ENCODE peak calls at places on chromosomes 11 and 22, in ten cellular contexts. D is astrocyte of the spinal cord, O is HCT116, L is tibial nerve, C is cardiac fibroblast, Y is astrocyte of the cerebellum, R is lower leg skin, U is colonic mucosa, M is brain microvascular endothelial cell, X is tibial artery. N is an unnamed sample.

GRCh38 chr11:73314121-73314948 is 6.3 kb downstream of the ARHGEF17 start:
- DNase-seq in D (peak), O (no peak), L (no peak), C (peak), Y (no peak), R (no peak), U (no peak), M (peak), X (no peak), N (no peak)

GRCh38 chr11:75565221-75565814 is 3.3 kb downstream of the SERPINH1 start:
- DNase-seq in D (peak), O (no peak), L (no peak), C (peak), Y (no peak), R (peak), U (no peak), M (peak), X (peak), N (no peak)

GRCh38 chr11:84887055-84887629 is 740.0 kb downstream of the DLG2 start:
- DNase-seq in D (no peak), O (no peak), L (no peak), C (no peak), Y (no peak), R (no peak), U (no peak), M (no peak), X (no peak), N (no peak)

GRCh38 chr11:43578346-43579170 is 102.0 kb upstream of the HSD17B12 start:
- DNase-seq in D (peak), O (no peak), L (no peak), C (peak), Y (no peak), R (no peak), U (no peak), M (peak), X (no peak), N (no peak)

GRCh38 chr11:133821776-133822175 is 23.5 kb downstream of the SPATA19 start:
- DNase-seq in D (no peak), O (peak), L (no peak), C (peak), Y (no peak), R (no peak), U (peak), M (no peak), X (no peak), N (peak)

GRCh38 chr11:114301088-114301487 is 4.9 kb downstream of the NNMT start:
- DNase-seq in D (no peak), O (no peak), L (no peak), C (no peak), Y (no peak), R (no peak), U (no peak), M (no peak), X (no peak), N (no peak)

GRCh38 chr11:92461478-92461877 is 236.9 kb downstream of the FAT3 start:
- DNase-seq in D (no peak), O (no peak), L (no peak), C (no peak), Y (no peak), R (no peak), U (no peak), M (no peak), X (no peak), N (no peak)

GRCh38 chr22:46064966-46065666 is 85.2 kb upstream of the PPARA start:
- DNase-seq in D (peak), O (no peak), L (peak), C (no peak), Y (no peak), R (no peak), U (no peak), M (no peak), X (peak), N (no peak)

GRCh38 chr22:35539910-35540599 is 576 bp upstream of the RASD2 start:
- DNase-seq in D (no peak), O (no peak), L (no peak), C (peak), Y (no peak), R (no peak), U (peak), M (no peak), X (peak), N (peak)

GRCh38 chr11:124900464-124900863 is 2.8 kb upstream of the ROBO4 start:
- DNase-seq in D (peak), O (peak), L (no peak), C (peak), Y (peak), R (no peak), U (no peak), M (peak), X (peak), N (no peak)

GRCh38 chr11:3002346-3002745 is 10.2 kb upstream of the NAP1L4 start:
- DNase-seq in D (no peak), O (no peak), L (no peak), C (no peak), Y (no peak), R (no peak), U (no peak), M (no peak), X (no peak), N (no peak)

GRCh38 chr11:50186146-50186545 is 153.5 kb downstream of the OR4C45 start:
- DNase-seq in D (no peak), O (no peak), L (no peak), C (no peak), Y (no peak), R (no peak), U (no peak), M (no peak), X (no peak), N (no peak)

GRCh38 chr11:120839846-120840402 is 184.0 kb upstream of the TBCEL start:
- DNase-seq in D (no peak), O (no peak), L (no peak), C (no peak), Y (no peak), R (no peak), U (no peak), M (no peak), X (no peak), N (no peak)

GRCh38 chr11:62689421-62690183 is at the start of gene LRRN4CL:
- DNase-seq in D (peak), O (no peak), L (peak), C (peak), Y (peak), R (peak), U (peak), M (peak), X (peak), N (peak)

GRCh38 chr11:65429069-65429681 is 6.6 kb downstream of the NEAT1 start:
- DNase-seq in D (peak), O (no peak), L (no peak), C (peak), Y (no peak), R (no peak), U (peak), M (peak), X (peak), N (no peak)

GRCh38 chr11:75338516-75339218 is 12.8 kb downstream of the ARRB1 start:
- DNase-seq in D (no peak), O (no peak), L (no peak), C (no peak), Y (no peak), R (no peak), U (no peak), M (peak), X (no peak), N (no peak)

GRCh38 chr11:102476069-102476468 is 23.5 kb upstream of the TMEM123 start:
- DNase-seq in D (no peak), O (no peak), L (no peak), C (peak), Y (no peak), R (no peak), U (no peak), M (no peak), X (no peak), N (no peak)

GRCh38 chr11:86152006-86152862 is 83.3 kb upstream of the PICALM start:
- DNase-seq in D (peak), O (no peak), L (no peak), C (peak), Y (no peak), R (no peak), U (no peak), M (no peak), X (no peak), N (no peak)

GRCh38 chr22:36734171-36735058 is 30.9 kb upstream of the CACNG2 start:
- DNase-seq in D (peak), O (no peak), L (no peak), C (peak), Y (no peak), R (no peak), U (no peak), M (peak), X (peak), N (peak)

GRCh38 chr11:69201048-69201365 is 45.3 kb downstream of the SMIM38 start:
- DNase-seq in D (no peak), O (no peak), L (no peak), C (no peak), Y (no peak), R (no peak), U (no peak), M (no peak), X (no peak), N (no peak)

GRCh38 chr11:118674094-118674460 is 5.4 kb downstream of the TREH start:
- DNase-seq in D (no peak), O (no peak), L (no peak), C (no peak), Y (no peak), R (no peak), U (no peak), M (no peak), X (no peak), N (no peak)

GRCh38 chr11:79040348-79040747 is 400.5 kb downstream of the TENM4 start:
- DNase-seq in D (peak), O (no peak), L (no peak), C (peak), Y (no peak), R (no peak), U (no peak), M (no peak), X (no peak), N (no peak)

GRCh38 chr22:50432131-50432870 is 42.5 kb downstream of the SBF1 start:
- DNase-seq in D (no peak), O (no peak), L (no peak), C (no peak), Y (no peak), R (no peak), U (no peak), M (no peak), X (no peak), N (no peak)

GRCh38 chr11:73667906-73668305 is 21.5 kb downstream of the PLEKHB1 start:
- DNase-seq in D (no peak), O (no peak), L (no peak), C (no peak), Y (no peak), R (no peak), U (no peak), M (no peak), X (no peak), N (no peak)

GRCh38 chr22:27335102-27335660 is 466.4 kb downstream of the MN1 start:
- DNase-seq in D (no peak), O (no peak), L (no peak), C (no peak), Y (no peak), R (no peak), U (no peak), M (no peak), X (no peak), N (no peak)

GRCh38 chr22:27327981-27328721 is 473.4 kb downstream of the MN1 start:
- DNase-seq in D (no peak), O (no peak), L (no peak), C (no peak), Y (no peak), R (no peak), U (no peak), M (no peak), X (no peak), N (no peak)

GRCh38 chr22:27329471-27329870 is 472.1 kb downstream of the MN1 start:
- DNase-seq in D (no peak), O (no peak), L (no peak), C (no peak), Y (no peak), R (no peak), U (no peak), M (no peak), X (no peak), N (no peak)

GRCh38 chr22:27329966-27330645 is 471.4 kb downstream of the MN1 start:
- DNase-seq in D (no peak), O (no peak), L (no peak), C (no peak), Y (no peak), R (no peak), U (no peak), M (no peak), X (no peak), N (no peak)

DNA sequence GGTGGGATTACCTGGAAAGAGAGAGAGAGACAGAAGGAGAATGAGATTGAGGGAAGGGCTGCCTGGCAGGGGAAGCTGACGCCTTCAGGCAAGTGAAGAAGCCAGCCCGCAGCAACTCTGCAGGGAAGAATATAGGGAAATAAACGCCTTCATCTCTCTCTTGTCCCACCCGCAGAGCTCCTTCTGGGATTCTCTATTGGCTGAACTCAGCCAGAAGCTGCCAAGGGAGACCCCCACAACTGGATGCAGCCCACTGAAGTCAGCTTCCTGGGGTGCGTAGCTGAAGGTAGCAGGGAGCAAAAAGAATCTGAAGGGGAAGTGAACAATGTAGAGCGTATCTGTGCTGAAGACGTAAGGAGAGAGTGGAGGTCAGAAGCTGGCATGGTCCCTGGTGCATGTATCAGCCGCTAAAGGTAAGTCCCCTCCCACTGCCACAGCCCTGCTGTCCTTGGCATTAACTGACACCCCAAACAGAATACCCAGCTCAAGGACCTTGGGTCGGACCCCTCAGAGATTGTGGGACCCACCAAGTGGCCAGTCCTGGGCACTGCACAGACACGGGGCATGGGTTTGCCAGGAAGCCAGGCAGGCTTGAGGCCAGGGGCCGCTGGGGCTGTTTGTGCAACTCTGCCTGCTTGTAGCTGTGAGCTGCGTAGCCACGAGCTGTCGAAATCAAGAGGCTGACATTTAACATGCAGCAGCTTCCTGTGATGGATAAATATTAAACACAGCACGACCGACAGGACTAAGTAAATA is 469.9 kb downstream of the MN1 start:
- DNase-seq in D (peak), O (no peak), L (no peak), C (peak), Y (no peak), R (no peak), U (no peak), M (peak), X (peak), N (no peak)
- TF ChIP-seq CTCF in D (peak), O (no peak), L (no peak), C (peak), Y (peak), R (no peak), U (peak), M (peak), X (peak), N (peak)

GRCh38 chr22:21990449-21991308 is 8.1 kb upstream of the TOP3B start:
- DNase-seq in D (no peak), O (no peak), L (no peak), C (no peak), Y (no peak), R (no peak), U (no peak), M (no peak), X (no peak), N (no peak)
- TF ChIP-seq CTCF in D (no peak), O (no peak), L (no peak), C (no peak), Y (no peak), R (no peak), U (no peak), M (no peak), X (no peak), N (no peak)

GRCh38 chr22:48555606-48556005 is 1272.1 kb downstream of the BRD1 start:
- DNase-seq in D (no peak), O (no peak), L (no peak), C (no peak), Y (no peak), R (no peak), U (no peak), M (no peak), X (no peak), N (no peak)
- TF ChIP-seq CTCF in D (no peak), O (no peak), L (no peak), C (no peak), Y (no peak), R (no peak), U (no peak), M (no peak), X (no peak), N (no peak)

DNA sequence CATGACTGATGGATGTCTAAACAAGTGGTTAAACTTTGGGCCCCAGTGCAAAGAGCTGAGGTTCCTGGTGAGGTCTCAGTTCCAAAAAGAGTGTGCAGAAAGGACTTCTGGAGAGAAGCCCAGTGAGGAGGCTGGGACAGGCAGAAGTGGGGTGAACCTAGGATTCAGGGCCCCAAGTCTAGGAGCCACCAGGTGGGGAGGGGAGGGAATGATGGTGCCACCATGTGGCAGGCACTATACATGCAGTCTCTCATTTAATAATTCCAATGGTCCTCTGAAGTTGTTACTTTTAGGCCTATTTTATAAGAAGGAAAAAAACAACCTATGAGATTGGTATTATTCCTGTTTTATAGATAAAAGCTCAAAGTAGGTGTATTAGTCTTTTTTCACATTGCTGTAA is 102.0 kb downstream of the INSC start:
- DNase-seq in D (no peak), O (peak), L (no peak), C (no peak), Y (no peak), R (no peak), U (no peak), M (no peak), X (no peak), N (no peak)
- TF ChIP-seq CTCF in D (peak), O (peak), L (peak), C (peak), Y (peak), R (no peak), U (no peak), M (peak), X (no peak), N (no peak)

DNA sequence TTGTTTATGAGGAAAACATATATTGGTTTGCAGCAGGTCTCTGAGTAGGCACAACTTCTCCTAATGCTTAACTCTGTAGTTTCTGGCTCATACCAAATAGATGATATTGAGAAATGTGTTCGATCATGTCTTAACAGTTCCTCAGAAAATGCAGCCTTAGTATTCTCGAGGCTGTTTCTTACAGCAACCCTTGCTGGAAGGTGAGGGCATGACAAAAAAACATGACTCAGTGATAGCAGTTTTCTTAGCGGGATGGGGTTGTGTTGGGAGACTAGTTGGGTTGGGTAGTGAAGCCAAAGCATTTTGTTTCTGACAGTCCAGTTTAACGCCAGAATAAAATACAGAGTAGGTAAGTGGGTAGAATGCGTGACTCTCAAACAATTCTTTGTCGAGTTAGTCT is 94.7 kb upstream of the PARVA start:
- DNase-seq in D (no peak), O (no peak), L (no peak), C (no peak), Y (no peak), R (no peak), U (no peak), M (no peak), X (no peak), N (no peak)
- TF ChIP-seq CTCF in D (no peak), O (no peak), L (no peak), C (no peak), Y (no peak), R (no peak), U (no peak), M (no peak), X (no peak), N (no peak)

GRCh38 chr11:96207459-96208449 is 135.2 kb downstream of the MAML2 start:
- DNase-seq in D (no peak), O (no peak), L (no peak), C (peak), Y (no peak), R (no peak), U (peak), M (no peak), X (no peak), N (no peak)
- TF ChIP-seq CTCF in D (no peak), O (no peak), L (no peak), C (no peak), Y (no peak), R (no peak), U (no peak), M (no peak), X (no peak), N (no peak)

DNA sequence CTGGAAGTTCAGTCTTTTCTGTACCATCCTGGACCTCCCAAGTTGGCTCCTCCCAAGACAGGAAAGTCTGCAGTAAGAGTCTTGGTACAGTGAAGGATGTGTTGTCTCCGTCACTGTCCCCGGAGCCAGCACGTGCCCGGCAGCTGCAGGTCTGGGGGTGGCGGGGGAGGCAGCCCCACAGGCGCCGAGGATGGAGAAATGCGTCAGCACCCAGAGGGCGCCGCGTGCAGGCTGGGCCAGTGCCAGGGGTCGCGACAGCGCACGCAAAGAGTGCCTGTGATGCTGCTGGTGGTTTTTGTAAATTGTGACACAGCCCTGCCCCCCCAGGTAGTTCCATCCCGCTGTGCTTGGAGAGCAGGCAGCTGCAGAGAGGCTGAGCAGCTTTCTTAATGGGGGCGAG is 1200.5 kb downstream of the BRD1 start:
- DNase-seq in D (no peak), O (no peak), L (no peak), C (no peak), Y (peak), R (no peak), U (no peak), M (no peak), X (no peak), N (no peak)
- TF ChIP-seq CTCF in D (no peak), O (no peak), L (no peak), C (no peak), Y (no peak), R (no peak), U (no peak), M (no peak), X (no peak), N (no peak)

DNA sequence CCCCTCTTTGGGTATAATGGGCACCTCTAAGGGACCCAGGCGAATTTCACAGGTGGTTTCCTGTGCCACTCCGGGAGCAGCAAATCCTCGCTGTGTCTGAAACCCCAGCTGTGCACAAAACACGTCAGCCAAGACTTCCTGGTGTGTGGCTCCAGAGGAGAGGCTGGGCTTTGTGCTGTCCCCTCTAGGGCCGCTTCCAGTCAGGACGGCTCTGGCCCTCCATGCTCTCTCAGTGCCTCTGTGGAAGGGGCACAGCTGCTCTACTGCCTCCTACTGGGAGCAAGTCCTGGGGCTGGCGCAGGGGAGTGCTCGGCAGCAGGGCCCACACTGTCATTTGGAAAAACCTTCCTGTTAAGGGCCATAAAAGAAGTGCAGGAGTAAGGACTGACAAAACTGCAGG is 23.7 kb upstream of the ARFGAP3 start:
- DNase-seq in D (no peak), O (no peak), L (no peak), C (no peak), Y (no peak), R (no peak), U (no peak), M (no peak), X (no peak), N (no peak)
- TF ChIP-seq CTCF in D (peak), O (no peak), L (no peak), C (peak), Y (peak), R (no peak), U (no peak), M (peak), X (no peak), N (no peak)

DNA sequence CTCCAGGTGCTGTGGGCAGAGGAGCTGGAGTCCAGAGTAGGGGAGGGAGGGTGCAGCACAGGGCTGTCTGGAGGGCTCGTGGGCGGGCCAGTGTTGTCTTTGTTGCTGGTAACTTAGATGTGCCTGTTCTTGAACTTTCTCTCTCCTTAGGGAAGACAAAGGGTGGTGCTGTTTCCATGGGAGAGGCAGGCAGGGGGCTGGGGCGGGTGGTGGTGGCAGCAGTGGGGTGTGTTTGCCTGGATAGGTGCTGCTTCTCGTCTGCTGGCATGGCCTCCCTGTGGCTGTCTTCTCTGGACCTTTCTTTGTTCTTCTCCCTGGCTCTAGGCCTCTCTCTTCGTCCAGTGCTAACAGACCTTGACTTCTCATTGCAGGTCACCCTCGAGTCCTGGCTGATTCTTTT is 8.5 kb downstream of the SIDT2 start:
- DNase-seq in D (no peak), O (no peak), L (peak), C (no peak), Y (no peak), R (no peak), U (peak), M (no peak), X (no peak), N (no peak)
- TF ChIP-seq CTCF in D (no peak), O (no peak), L (no peak), C (no peak), Y (no peak), R (no peak), U (no peak), M (no peak), X (no peak), N (no peak)

N was measured in mesothelial cell of epicardium.